ENCODE peak calls at places on chromosomes 13 and 19, in five cellular contexts. T is astrocyte; P is stimulated activated CD4-positive, alpha-beta T cell treated with anti-CD3 and anti-CD28 coated beads, Interleukin-1b, Interleukin-23, amount 100 ng/mL, for 1 hour; D is globus pallidus; M is AG09319. Z is an unnamed sample.

GRCh38 chr19:23070353-23070781 is 46.5 kb upstream of the ZNF730 start:
- DNase-seq in T (no peak), P (no peak), D (peak; percentile 7), M (no peak), Z (peak; percentile 3)

GRCh38 chr19:16834747-16835146 is 5.5 kb downstream of the SIN3B start:
- DNase-seq in T (peak; percentile 10), P (no peak), D (no peak), M (no peak), Z (no peak)

GRCh38 chr19:53982056-53982455 is 9.4 kb upstream of the CACNG6 start:
- DNase-seq in T (no peak), P (no peak), D (no peak), M (no peak), Z (no peak)

GRCh38 chr13:92745233-92745632 is 481.4 kb upstream of the GPC6 start:
- DNase-seq in T (peak; percentile 10), P (no peak), D (no peak), M (no peak), Z (no peak)

GRCh38 chr19:13214036-13214730 is 64.0 kb downstream of the IER2 start:
- DNase-seq in T (no peak), P (no peak), D (no peak), M (no peak), Z (no peak)

GRCh38 chr13:46896346-46897138 is at the start of gene HTR2A:
- DNase-seq in T (no peak), P (no peak), D (peak; percentile 24), M (no peak), Z (peak; percentile 69)

GRCh38 chr13:29956771-29957170 is 106.4 kb upstream of the UBL3 start:
- DNase-seq in T (no peak), P (no peak), D (no peak), M (no peak), Z (no peak)

GRCh38 chr13:98454389-98454881 is 122.5 kb downstream of the STK24 start:
- DNase-seq in T (peak; percentile 88), P (no peak), D (peak; percentile 41), M (peak; percentile 79), Z (peak; percentile 55)

GRCh38 chr13:91056746-91057145 is 290.7 kb upstream of the MIR17HG start:
- DNase-seq in T (no peak), P (no peak), D (no peak), M (no peak), Z (no peak)

GRCh38 chr13:49499889-49500660 is 4.3 kb downstream of the PHF11 start:
- DNase-seq in T (peak; percentile 83), P (no peak), D (no peak), M (peak; percentile 41), Z (no peak)

Z was measured in Ammon's horn.